ENCODE peak calls at places on chromosomes 7 and 10, in six cellular contexts. O, P, N, T, V and W are unnamed samples.

GRCh38 chr7:9958461-9958860 is 1015.2 kb upstream of the PHF14 start:
- DNase-seq in O (no peak), P (no peak), N (no peak), T (no peak), V (no peak), W (no peak)

GRCh38 chr7:138875794-138876193 is 77.8 kb upstream of the ATP6V0A4 start:
- DNase-seq in O (peak; percentile 83), P (no peak), N (no peak), T (peak; percentile 40), V (no peak), W (no peak)

GRCh38 chr10:125199261-125199660 is 38.9 kb upstream of the CTBP2 start:
- DNase-seq in O (no peak), P (no peak), N (no peak), T (no peak), V (no peak), W (no peak)

GRCh38 chr10:112967200-112967599 is 17.2 kb downstream of the TCF7L2 start:
- DNase-seq in O (peak; percentile 74), P (no peak), N (no peak), T (peak; percentile 66), V (no peak), W (no peak)

GRCh38 chr10:75379234-75379724 is 22.3 kb downstream of the ZNF503 start:
- DNase-seq in O (peak; percentile 37), P (no peak), N (no peak), T (peak; percentile 14), V (no peak), W (no peak)

GRCh38 chr7:97307521-97308108 is 190.1 kb downstream of the SDHAF3 start:
- DNase-seq in O (no peak), P (no peak), N (no peak), T (peak; percentile 11), V (no peak), W (no peak)

GRCh38 chr7:80542398-80542797 is 30.5 kb upstream of the GNAT3 start:
- DNase-seq in O (peak; percentile 88), P (no peak), N (no peak), T (peak; percentile 97), V (no peak), W (peak; percentile 71)

GRCh38 chr10:8454357-8454756 is 399.9 kb downstream of the GATA3 start:
- DNase-seq in O (no peak), P (no peak), N (no peak), T (no peak), V (no peak), W (no peak)

GRCh38 chr10:66827353-66827752 is 98.5 kb upstream of the LRRTM3 start:
- DNase-seq in O (peak; percentile 65), P (no peak), N (no peak), T (peak; percentile 76), V (no peak), W (peak; percentile 68)

DNA sequence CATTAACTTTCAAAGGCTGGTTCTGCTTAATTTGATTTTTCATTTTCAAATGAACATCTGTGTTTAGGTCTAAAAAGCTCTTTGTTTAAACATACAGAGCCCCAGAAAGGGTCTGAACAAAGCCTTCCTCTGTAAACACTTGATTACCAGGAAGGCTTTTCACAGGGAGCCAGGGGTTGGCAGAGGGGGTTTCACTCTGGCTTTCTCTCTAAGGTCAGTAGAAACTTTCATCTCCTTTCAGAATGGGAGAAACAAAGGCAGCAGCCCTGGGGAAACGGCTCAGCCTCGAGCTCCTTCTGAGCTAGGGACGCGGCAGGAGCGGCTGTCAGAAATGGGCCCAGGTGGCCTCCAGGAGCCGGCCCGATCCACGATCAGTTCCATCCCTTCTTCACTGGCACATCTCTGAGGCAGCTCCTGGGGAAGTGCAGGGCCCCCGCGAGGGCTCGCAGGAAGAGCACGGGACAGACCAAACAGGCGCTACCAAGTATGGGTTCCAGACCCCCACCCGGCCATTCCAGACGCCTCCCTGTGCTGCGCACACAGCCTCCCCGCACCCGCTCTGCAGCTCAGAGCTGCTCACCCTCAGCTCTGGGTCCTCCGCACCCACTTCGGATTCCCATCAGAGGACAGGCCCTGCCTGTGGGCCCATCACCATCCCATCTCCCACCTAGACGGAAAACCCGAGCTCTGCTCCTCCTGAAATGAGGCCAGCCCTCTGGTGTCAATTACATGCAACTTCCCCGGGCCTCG is 124.1 kb downstream of the MAD1L1 start:
- DNase-seq in O (no peak), P (no peak), N (no peak), T (no peak), V (no peak), W (no peak)
- H3K4me3 ChIP-seq in O (no peak overlapping the region), P (no peak overlapping the region), N (no peak overlapping the region), T (no peak overlapping the region), V (no peak overlapping the region), W (no peak overlapping the region)

GRCh38 chr7:128265156-128265905 is 24.3 kb downstream of the LEP start:
- DNase-seq in O (no peak), P (no peak), N (no peak), T (no peak), V (no peak), W (no peak)

GRCh38 chr7:128266529-128266890 is 25.4 kb downstream of the LEP start:
- DNase-seq in O (no peak), P (no peak), N (no peak), T (no peak), V (no peak), W (no peak)

GRCh38 chr7:128268233-128268632 is 27.2 kb downstream of the LEP start:
- DNase-seq in O (no peak), P (no peak), N (no peak), T (no peak), V (no peak), W (no peak)

GRCh38 chr7:128265906-128266300 is 24.8 kb downstream of the LEP start:
- DNase-seq in O (no peak), P (no peak), N (no peak), T (no peak), V (no peak), W (no peak)

DNA sequence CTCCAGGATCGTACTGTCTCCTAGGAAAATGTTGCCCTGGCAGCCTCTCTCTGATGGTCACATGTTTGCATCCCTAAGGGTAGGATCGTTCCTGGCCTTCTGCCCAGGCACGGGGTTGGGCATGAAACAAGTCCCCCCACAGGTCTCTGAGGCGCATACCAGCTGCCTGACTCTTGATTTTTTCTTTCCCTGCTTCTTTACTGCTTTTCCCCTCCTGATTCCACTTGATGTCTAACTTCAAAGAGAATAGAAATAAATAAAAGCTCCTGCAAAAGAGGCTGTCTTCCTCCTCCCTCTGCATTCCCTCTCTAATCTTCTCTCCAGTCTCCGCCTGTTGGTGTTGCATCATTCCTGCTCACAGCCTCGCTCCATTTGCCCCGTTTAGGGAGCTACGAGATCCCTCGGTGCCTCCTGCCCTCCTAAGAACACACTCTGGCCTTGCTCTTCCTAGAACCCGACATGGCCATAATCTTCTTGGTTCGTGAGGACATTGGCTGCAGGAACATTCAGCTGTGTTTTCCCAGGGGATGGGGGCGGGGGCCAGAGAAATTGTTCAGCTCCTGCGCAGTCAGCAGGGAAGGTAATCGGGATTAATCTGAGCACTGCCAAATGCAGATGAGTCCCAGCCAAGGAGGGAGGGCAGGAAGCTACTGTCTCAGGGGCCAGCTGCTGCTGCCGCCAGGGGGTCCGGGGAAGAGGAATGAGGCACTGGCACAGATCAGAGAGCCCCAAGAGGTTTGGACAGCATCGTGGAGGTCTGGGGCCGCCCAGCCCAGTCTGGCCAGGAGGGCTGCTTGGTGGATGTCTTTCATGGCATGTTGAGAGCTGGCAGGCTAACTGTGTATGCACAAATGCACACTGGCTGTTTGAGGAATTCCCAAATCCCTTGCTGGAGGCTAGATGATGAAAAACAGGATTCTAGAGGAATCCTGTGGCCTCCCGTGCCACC is 26.1 kb downstream of the LEP start:
- DNase-seq in O (peak; percentile 78), P (no peak), N (peak; percentile 22), T (peak; percentile 61), V (peak; percentile 59), W (peak; percentile 13)
- TF ChIP-seq CTCF in O (no peak), P (no peak), N (no peak), T (no peak), V (no peak), W (peak; percentile 32)

GRCh38 chr10:14025283-14025682 is 305.4 kb downstream of the FRMD4A start:
- DNase-seq in O (no peak), P (no peak), N (no peak), T (no peak), V (no peak), W (no peak)

GRCh38 chr10:14023612-14024348 is 306.9 kb downstream of the FRMD4A start:
- DNase-seq in O (no peak), P (no peak), N (no peak), T (no peak), V (no peak), W (no peak)

GRCh38 chr10:14024349-14025202 is 306.1 kb downstream of the FRMD4A start:
- DNase-seq in O (no peak), P (no peak), N (peak; percentile 43), T (no peak), V (no peak), W (no peak)

GRCh38 chr10:14022052-14022451 is 308.7 kb downstream of the FRMD4A start:
- DNase-seq in O (no peak), P (no peak), N (no peak), T (no peak), V (no peak), W (no peak)

DNA sequence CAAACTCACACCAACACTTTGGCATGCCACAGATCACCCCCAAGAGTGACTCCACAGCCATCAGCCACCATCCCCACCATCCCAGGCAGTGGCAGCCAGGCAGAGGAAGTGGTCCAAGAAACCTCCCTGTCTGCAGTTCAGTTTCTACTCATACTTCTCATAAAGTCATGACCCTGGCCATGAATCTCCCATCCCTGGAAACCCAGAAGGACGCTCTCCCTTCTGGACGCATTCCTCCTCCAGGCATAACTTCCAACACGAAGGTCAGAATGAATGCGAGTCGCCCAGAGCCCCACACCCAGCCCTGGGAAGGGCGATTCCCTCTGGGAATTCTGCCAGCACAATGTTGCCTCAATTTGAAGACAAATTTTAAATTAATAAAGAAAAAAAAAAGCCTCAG is 307.8 kb downstream of the FRMD4A start:
- DNase-seq in O (peak; percentile 84), P (no peak), N (no peak), T (peak; percentile 69), V (no peak), W (no peak)
- H3K4me3 ChIP-seq in O (no peak overlapping the region), P (no peak overlapping the region), N (peak overlapping the region; percentile 33), T (no peak overlapping the region), V (peak overlapping the region; percentile 18), W (no peak overlapping the region)

DNA sequence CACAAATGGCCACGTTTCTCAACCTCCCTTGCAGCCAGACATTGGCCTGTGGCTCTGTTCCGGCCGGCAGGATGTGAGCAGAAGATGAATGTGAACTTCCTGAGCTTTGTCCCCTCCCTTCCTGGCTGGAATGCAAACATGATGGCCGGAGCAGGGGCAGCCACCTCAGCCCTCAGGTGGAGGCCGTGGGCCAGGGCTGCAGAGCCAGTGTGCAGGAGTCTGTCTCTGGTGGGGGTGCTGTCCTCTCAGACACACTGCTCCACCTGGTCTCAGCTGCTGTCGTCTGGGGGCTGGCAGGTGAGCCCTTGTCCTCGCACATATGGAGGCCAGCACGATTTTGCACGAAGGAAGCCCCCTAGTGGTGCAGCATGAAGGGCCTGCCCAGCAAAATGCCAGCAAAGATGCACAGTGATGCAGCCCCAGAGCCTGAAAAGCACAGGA is 25.3 kb upstream of the PWWP2B start:
- DNase-seq in O (no peak), P (no peak), N (no peak), T (no peak), V (peak; percentile 40), W (no peak)
- TF ChIP-seq CTCF in O (peak; percentile 45), P (no peak), N (no peak), T (peak; percentile 39), V (no peak), W (peak; percentile 43)

GRCh38 chr10:96370575-96371157 is 11.9 kb upstream of the OPALIN start:
- DNase-seq in O (peak; percentile 40), P (no peak), N (peak; percentile 43), T (peak; percentile 38), V (no peak), W (peak; percentile 8)
- H3K4me3 ChIP-seq in O (no peak overlapping the region), P (no peak overlapping the region), N (no peak overlapping the region), T (no peak overlapping the region), V (no peak overlapping the region), W (no peak overlapping the region)

GRCh38 chr7:71925663-71926062 is 486.5 kb downstream of the CALN1 start:
- DNase-seq in O (no peak), P (no peak), N (no peak), T (no peak), V (no peak), W (no peak)
- TF ChIP-seq CTCF in O (no peak), P (no peak), N (no peak), T (no peak), V (no peak), W (no peak)